ENCODE peak calls at places on chromosomes 4 and X, in eight cellular contexts. E is foreskin melanocyte; R is activated gamma-delta T cell treated with Interleukin-2 at 50 U/mL for 16 hours; P is stimulated activated CD8-positive, alpha-beta memory T cell treated with anti-CD3 and anti-CD28 coated beads, Interleukin-4, amount 100 ng/mL, for 24 hours; Q is midbrain; X is stimulated activated CD4-positive, alpha-beta T cell treated with anti-CD3 and anti-CD28 coated beads, Interleukin-4, amount 100 ng/mL, for 48 hours; J is activated CD4-positive, alpha-beta T cell treated with anti-CD3 and anti-CD28 coated beads, Interleukin-2, amount 50 U/mL, for 1 hour; I is NB4. M is an unnamed sample.

GRCh38 chr4:183504064-183504929 is 561 bp upstream of the ING2 start:
- DNase-seq in E (peak; percentile 94), R (peak; percentile 99), P (peak; percentile 100), Q (peak; percentile 98), X (peak; percentile 97), J (peak; percentile 99), I (peak; percentile 98), M (peak; percentile 99)

GRCh38 chr4:64756016-64756415 is 346.8 kb upstream of the TECRL start:
- DNase-seq in E (peak; percentile 36), R (no peak), P (no peak), Q (no peak), X (no peak), J (no peak), I (peak; percentile 50), M (no peak)

GRCh38 chr4:13348216-13348615 is 135.9 kb downstream of the RAB28 start:
- DNase-seq in E (no peak), R (no peak), P (no peak), Q (no peak), X (no peak), J (no peak), I (no peak), M (no peak)

GRCh38 chrX:145821898-145822567 is 4.4 kb downstream of the SLITRK2 start:
- DNase-seq in E (no peak), R (no peak), P (no peak), Q (no peak), X (no peak), J (no peak), I (no peak), M (no peak)

GRCh38 chr4:76717431-76717830 is 180.5 kb downstream of the SOWAHB start:
- DNase-seq in E (no peak), R (no peak), P (no peak), Q (no peak), X (no peak), J (no peak), I (no peak), M (no peak)

GRCh38 chrX:426881-427280 is 40.2 kb upstream of the PPP2R3B start:
- DNase-seq in E (no peak), R (no peak), P (no peak), Q (no peak), X (no peak), J (no peak), I (no peak), M (no peak)

GRCh38 chr4:19927381-19927780 is 324.3 kb upstream of the SLIT2 start:
- DNase-seq in E (no peak), R (no peak), P (no peak), Q (no peak), X (no peak), J (no peak), I (no peak), M (no peak)

GRCh38 chr4:1964971-1965370 is 43.8 kb downstream of the NELFA start:
- DNase-seq in E (no peak), R (no peak), P (no peak), Q (no peak), X (no peak), J (no peak), I (no peak), M (no peak)

GRCh38 chr4:83852085-83852451 is 316.2 kb downstream of the GPAT3 start:
- DNase-seq in E (no peak), R (no peak), P (no peak), Q (no peak), X (no peak), J (no peak), I (no peak), M (no peak)

GRCh38 chrX:154758696-154759095 is 4.0 kb upstream of the DKC1 start:
- DNase-seq in E (no peak), R (no peak), P (no peak), Q (no peak), X (no peak), J (no peak), I (no peak), M (no peak)

GRCh38 chr4:87502580-87503238 is 26.5 kb downstream of the SPARCL1 start:
- DNase-seq in E (no peak), R (no peak), P (no peak), Q (peak; percentile 38), X (no peak), J (no peak), I (no peak), M (no peak)

GRCh38 chrX:132520213-132520612 is 31.4 kb upstream of the MBNL3 start:
- DNase-seq in E (no peak), R (no peak), P (no peak), Q (no peak), X (no peak), J (no peak), I (no peak), M (no peak)

GRCh38 chrX:63747331-63747730 is 37.7 kb downstream of the ARHGEF9 start:
- DNase-seq in E (no peak), R (no peak), P (no peak), Q (no peak), X (no peak), J (no peak), I (no peak), M (no peak)

M was measured in T-cell.